ENCODE peak calls at places on chromosomes 4 and X, in seven cellular contexts. One of them, this sample, is unnamed. For H3K27me3 and H3K36me3, the result is how much of the 10 kb centered on the place peaks cover.

GRCh38 chr4:137946423-137946822 is 295.7 kb downstream of the SLC7A11 start:
- DNase-seq in left ventricle myocardium inferior: no peak
- DNase-seq in tibial nerve: no peak
- DNase-seq in ovary: no peak
- DNase-seq in heart left ventricle: no peak
- DNase-seq in cardiac muscle cell: no peak
- DNase-seq in upper lobe of right lung: no peak
- DNase-seq in this sample: no peak

GRCh38 chr4:55386073-55386472 is 9.7 kb upstream of the TMEM165 start:
- DNase-seq in heart left ventricle: no peak
- DNase-seq in left ventricle myocardium inferior: no peak
- DNase-seq in cardiac muscle cell: peak
- DNase-seq in upper lobe of right lung: no peak
- DNase-seq in ovary: no peak
- DNase-seq in tibial nerve: no peak
- DNase-seq in this sample: no peak

GRCh38 chr4:150211821-150212445 is 133.7 kb downstream of the DCLK2 start:
- DNase-seq in left ventricle myocardium inferior: no peak
- DNase-seq in heart left ventricle: no peak
- DNase-seq in ovary: no peak
- DNase-seq in upper lobe of right lung: no peak
- DNase-seq in tibial nerve: no peak
- DNase-seq in cardiac muscle cell: no peak
- DNase-seq in this sample: peak

GRCh38 chrX:9148626-9149385 is 114.9 kb upstream of the FAM9B start:
- DNase-seq in left ventricle myocardium inferior: no peak
- DNase-seq in cardiac muscle cell: peak
- DNase-seq in tibial nerve: no peak
- DNase-seq in ovary: no peak
- DNase-seq in upper lobe of right lung: no peak
- DNase-seq in heart left ventricle: no peak
- DNase-seq in this sample: peak

GRCh38 chrX:68433155-68433980 is at the start of gene OPHN1:
- DNase-seq in heart left ventricle: peak
- DNase-seq in ovary: peak
- DNase-seq in cardiac muscle cell: peak
- DNase-seq in tibial nerve: peak
- DNase-seq in upper lobe of right lung: peak
- DNase-seq in left ventricle myocardium inferior: peak
- DNase-seq in this sample: no peak

GRCh38 chr4:41176357-41176756 is 38.0 kb downstream of the APBB2 start:
- DNase-seq in left ventricle myocardium inferior: no peak
- DNase-seq in heart left ventricle: no peak
- DNase-seq in tibial nerve: no peak
- DNase-seq in cardiac muscle cell: peak
- DNase-seq in upper lobe of right lung: no peak
- DNase-seq in ovary: no peak
- DNase-seq in this sample: peak

GRCh38 chr4:119795986-119796578 is 167.5 kb upstream of the PDE5A start:
- DNase-seq in upper lobe of right lung: no peak
- DNase-seq in heart left ventricle: no peak
- DNase-seq in ovary: no peak
- DNase-seq in tibial nerve: no peak
- DNase-seq in cardiac muscle cell: no peak
- DNase-seq in left ventricle myocardium inferior: no peak
- DNase-seq in this sample: no peak

GRCh38 chr4:80989921-80990544 is 40.5 kb upstream of the BMP3 start:
- DNase-seq in heart left ventricle: no peak
- DNase-seq in left ventricle myocardium inferior: no peak
- DNase-seq in cardiac muscle cell: peak
- DNase-seq in upper lobe of right lung: no peak
- DNase-seq in ovary: no peak
- DNase-seq in tibial nerve: peak
- DNase-seq in this sample: no peak

GRCh38 chr4:126603851-126604250 is 1028.9 kb upstream of the INTU start:
- DNase-seq in tibial nerve: no peak
- DNase-seq in ovary: no peak
- DNase-seq in upper lobe of right lung: no peak
- DNase-seq in left ventricle myocardium inferior: no peak
- DNase-seq in heart left ventricle: no peak
- DNase-seq in cardiac muscle cell: no peak
- DNase-seq in this sample: no peak
- H3K27me3 ChIP-seq in tibial nerve: under half
- H3K27me3 ChIP-seq in ovary: under half
- H3K27me3 ChIP-seq in upper lobe of right lung: under half
- H3K27me3 ChIP-seq in left ventricle myocardium inferior: under half
- H3K27me3 ChIP-seq in heart left ventricle: under half
- H3K27me3 ChIP-seq in cardiac muscle cell: under half
- H3K27me3 ChIP-seq in this sample: under half

GRCh38 chr4:5708829-5709680 is 696 bp upstream of the EVC2 start:
- DNase-seq in upper lobe of right lung: no peak
- DNase-seq in tibial nerve: no peak
- DNase-seq in left ventricle myocardium inferior: no peak
- DNase-seq in ovary: peak
- DNase-seq in heart left ventricle: no peak
- DNase-seq in cardiac muscle cell: no peak
- DNase-seq in this sample: no peak
- TF ChIP-seq CTCF in upper lobe of right lung: no peak
- TF ChIP-seq CTCF in tibial nerve: no peak
- TF ChIP-seq CTCF in left ventricle myocardium inferior: no peak
- TF ChIP-seq CTCF in ovary: no peak
- TF ChIP-seq CTCF in heart left ventricle: no peak
- TF ChIP-seq CTCF in cardiac muscle cell: no peak
- TF ChIP-seq CTCF in this sample: no peak

GRCh38 chr4:168410681-168411080 is 69.6 kb downstream of the DDX60L start:
- DNase-seq in cardiac muscle cell: no peak
- DNase-seq in left ventricle myocardium inferior: no peak
- DNase-seq in tibial nerve: no peak
- DNase-seq in upper lobe of right lung: no peak
- DNase-seq in heart left ventricle: no peak
- DNase-seq in ovary: no peak
- DNase-seq in this sample: no peak
- H3K36me3 ChIP-seq in cardiac muscle cell: under half
- H3K36me3 ChIP-seq in left ventricle myocardium inferior: under half
- H3K36me3 ChIP-seq in tibial nerve: under half
- H3K36me3 ChIP-seq in upper lobe of right lung: under half
- H3K36me3 ChIP-seq in heart left ventricle: under half
- H3K36me3 ChIP-seq in ovary: under half
- H3K36me3 ChIP-seq in this sample: under half

GRCh38 chr4:139595989-139596679 is 40.1 kb upstream of the SETD7 start:
- DNase-seq in tibial nerve: peak
- DNase-seq in left ventricle myocardium inferior: no peak
- DNase-seq in cardiac muscle cell: peak
- DNase-seq in ovary: no peak
- DNase-seq in upper lobe of right lung: no peak
- DNase-seq in heart left ventricle: no peak
- DNase-seq in this sample: no peak
- H3K27me3 ChIP-seq in tibial nerve: under half
- H3K27me3 ChIP-seq in left ventricle myocardium inferior: under half
- H3K27me3 ChIP-seq in cardiac muscle cell: under half
- H3K27me3 ChIP-seq in ovary: under half
- H3K27me3 ChIP-seq in upper lobe of right lung: under half
- H3K27me3 ChIP-seq in heart left ventricle: under half
- H3K27me3 ChIP-seq in this sample: under half

DNA sequence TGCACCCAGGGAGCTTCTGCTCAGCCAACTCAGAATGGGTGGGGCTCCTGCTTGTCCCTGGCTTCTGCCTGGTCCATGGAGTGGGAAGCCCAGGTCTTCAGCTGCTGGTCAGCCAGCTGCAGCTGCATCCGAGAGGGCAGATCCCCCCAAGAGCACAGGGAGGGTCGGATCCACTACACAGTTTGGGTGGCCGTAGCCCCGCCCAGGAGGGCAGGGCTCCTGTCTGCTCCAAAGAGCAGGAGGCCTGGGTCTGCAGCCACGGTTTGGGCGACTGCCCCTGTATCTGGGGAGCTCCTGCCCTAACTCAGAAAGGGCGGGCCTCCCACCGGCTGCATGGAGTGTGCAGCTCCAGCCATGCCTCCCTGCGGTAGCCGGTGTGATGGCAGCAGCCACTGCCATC is 169.1 kb downstream of the TEX13A start:
- DNase-seq in heart left ventricle: no peak
- DNase-seq in ovary: no peak
- DNase-seq in upper lobe of right lung: peak
- DNase-seq in tibial nerve: no peak
- DNase-seq in left ventricle myocardium inferior: no peak
- DNase-seq in cardiac muscle cell: no peak
- DNase-seq in this sample: no peak
- TF ChIP-seq CTCF in heart left ventricle: no peak
- TF ChIP-seq CTCF in ovary: no peak
- TF ChIP-seq CTCF in upper lobe of right lung: no peak
- TF ChIP-seq CTCF in tibial nerve: no peak
- TF ChIP-seq CTCF in left ventricle myocardium inferior: no peak
- TF ChIP-seq CTCF in cardiac muscle cell: no peak
- TF ChIP-seq CTCF in this sample: no peak

GRCh38 chrX:130247996-130248395 is 20.7 kb downstream of the ZNF280C start:
- DNase-seq in ovary: no peak
- DNase-seq in tibial nerve: no peak
- DNase-seq in left ventricle myocardium inferior: no peak
- DNase-seq in heart left ventricle: no peak
- DNase-seq in cardiac muscle cell: no peak
- DNase-seq in upper lobe of right lung: no peak
- DNase-seq in this sample: no peak

GRCh38 chrX:130246084-130246483 is 22.6 kb downstream of the ZNF280C start:
- DNase-seq in cardiac muscle cell: no peak
- DNase-seq in left ventricle myocardium inferior: no peak
- DNase-seq in heart left ventricle: no peak
- DNase-seq in ovary: no peak
- DNase-seq in upper lobe of right lung: no peak
- DNase-seq in tibial nerve: no peak
- DNase-seq in this sample: no peak

GRCh38 chrX:130245441-130245840 is 23.3 kb downstream of the ZNF280C start:
- DNase-seq in ovary: no peak
- DNase-seq in left ventricle myocardium inferior: no peak
- DNase-seq in upper lobe of right lung: no peak
- DNase-seq in heart left ventricle: no peak
- DNase-seq in tibial nerve: no peak
- DNase-seq in cardiac muscle cell: peak
- DNase-seq in this sample: peak
- H3K36me3 ChIP-seq in ovary: under half
- H3K36me3 ChIP-seq in left ventricle myocardium inferior: under half
- H3K36me3 ChIP-seq in upper lobe of right lung: under half
- H3K36me3 ChIP-seq in heart left ventricle: under half
- H3K36me3 ChIP-seq in tibial nerve: under half
- H3K36me3 ChIP-seq in cardiac muscle cell: under half
- H3K36me3 ChIP-seq in this sample: under half

DNA sequence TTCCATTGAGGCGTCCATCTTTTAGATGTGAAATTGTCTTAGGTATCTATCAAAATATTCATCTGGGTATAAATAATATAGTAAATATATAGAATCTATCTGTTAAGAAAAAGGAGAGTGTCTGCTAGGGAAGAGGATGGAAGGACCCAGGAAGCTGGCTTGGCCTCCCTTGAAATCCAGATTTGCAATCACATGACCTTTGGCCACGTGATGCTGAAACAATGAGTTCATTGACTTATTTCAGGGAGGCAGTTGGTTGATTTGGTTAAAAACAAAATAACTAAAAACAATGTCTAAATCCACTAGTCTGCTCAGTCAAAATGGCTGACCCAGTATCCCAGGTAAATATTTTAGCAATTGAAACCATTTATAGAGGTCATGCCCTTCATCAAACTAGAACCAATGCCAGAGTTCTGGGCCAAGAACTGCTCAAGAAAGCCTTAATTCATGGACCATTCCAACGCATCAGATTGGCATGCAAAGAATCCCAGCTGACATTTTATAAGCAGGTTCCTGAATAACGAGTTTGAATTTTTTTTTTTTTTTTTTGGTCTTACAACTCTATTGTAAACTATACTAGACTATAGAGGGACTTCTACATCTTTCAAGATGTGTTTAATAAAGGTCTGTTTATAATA is 172.7 kb downstream of the MID1 start:
- DNase-seq in upper lobe of right lung: no peak
- DNase-seq in tibial nerve: no peak
- DNase-seq in cardiac muscle cell: peak
- DNase-seq in ovary: no peak
- DNase-seq in heart left ventricle: no peak
- DNase-seq in left ventricle myocardium inferior: no peak
- DNase-seq in this sample: no peak
- H3K27me3 ChIP-seq in upper lobe of right lung: under half
- H3K27me3 ChIP-seq in tibial nerve: under half
- H3K27me3 ChIP-seq in cardiac muscle cell: under half
- H3K27me3 ChIP-seq in ovary: under half
- H3K27me3 ChIP-seq in heart left ventricle: under half
- H3K27me3 ChIP-seq in left ventricle myocardium inferior: under half
- H3K27me3 ChIP-seq in this sample: under half

GRCh38 chr4:107299646-107300045 is 263.5 kb upstream of the DKK2 start:
- DNase-seq in cardiac muscle cell: no peak
- DNase-seq in tibial nerve: no peak
- DNase-seq in left ventricle myocardium inferior: no peak
- DNase-seq in heart left ventricle: no peak
- DNase-seq in upper lobe of right lung: no peak
- DNase-seq in ovary: no peak
- DNase-seq in this sample: no peak

GRCh38 chr4:107304699-107305286 is 268.7 kb upstream of the DKK2 start:
- DNase-seq in tibial nerve: no peak
- DNase-seq in cardiac muscle cell: no peak
- DNase-seq in upper lobe of right lung: no peak
- DNase-seq in left ventricle myocardium inferior: no peak
- DNase-seq in heart left ventricle: no peak
- DNase-seq in ovary: no peak
- DNase-seq in this sample: no peak
- TF ChIP-seq CTCF in tibial nerve: no peak
- TF ChIP-seq CTCF in cardiac muscle cell: no peak
- TF ChIP-seq CTCF in upper lobe of right lung: no peak
- TF ChIP-seq CTCF in left ventricle myocardium inferior: no peak
- TF ChIP-seq CTCF in heart left ventricle: no peak
- TF ChIP-seq CTCF in ovary: no peak
- TF ChIP-seq CTCF in this sample: no peak

This sample was measured in BJ.